ENCODE peak calls at places on chromosomes 16 and 17, in six cellular contexts. One of them, this sample, is unnamed.

GRCh38 chr17:28065706-28066105 is 23.2 kb downstream of the NLK start:
- DNase-seq in GM12878: no peak
- DNase-seq in body of pancreas: no peak
- DNase-seq in CD8-positive, alpha-beta T cell: no peak
- DNase-seq in neural progenitor cell: no peak
- DNase-seq in psoas muscle: no peak
- DNase-seq in this sample: no peak

GRCh38 chr17:66423436-66423922 is 121.1 kb downstream of the PRKCA start:
- DNase-seq in GM12878: no peak
- DNase-seq in body of pancreas: no peak
- DNase-seq in CD8-positive, alpha-beta T cell: no peak
- DNase-seq in neural progenitor cell: no peak
- DNase-seq in psoas muscle: no peak
- DNase-seq in this sample: no peak

GRCh38 chr16:11506816-11507305 is 79.9 kb downstream of the LITAF start:
- DNase-seq in GM12878: no peak
- DNase-seq in body of pancreas: no peak
- DNase-seq in CD8-positive, alpha-beta T cell: no peak
- DNase-seq in neural progenitor cell: no peak
- DNase-seq in psoas muscle: peak; percentile 32
- DNase-seq in this sample: no peak

GRCh38 chr17:41492771-41493170 is 3.1 kb upstream of the KRT36 start:
- DNase-seq in GM12878: no peak
- DNase-seq in body of pancreas: no peak
- DNase-seq in CD8-positive, alpha-beta T cell: no peak
- DNase-seq in neural progenitor cell: no peak
- DNase-seq in psoas muscle: no peak
- DNase-seq in this sample: peak; percentile 62

GRCh38 chr17:80443498-80443897 is 28.5 kb downstream of the ENDOV start:
- DNase-seq in GM12878: no peak
- DNase-seq in body of pancreas: no peak
- DNase-seq in CD8-positive, alpha-beta T cell: no peak
- DNase-seq in neural progenitor cell: no peak
- DNase-seq in psoas muscle: no peak
- DNase-seq in this sample: no peak

GRCh38 chr17:17626151-17626805 is 34.8 kb upstream of the PEMT start:
- DNase-seq in GM12878: no peak
- DNase-seq in body of pancreas: no peak
- DNase-seq in CD8-positive, alpha-beta T cell: no peak
- DNase-seq in neural progenitor cell: peak; percentile 71
- DNase-seq in psoas muscle: no peak
- DNase-seq in this sample: no peak

GRCh38 chr17:42275527-42276358 is 448 bp downstream of the STAT5B start:
- DNase-seq in GM12878: no peak
- DNase-seq in body of pancreas: no peak
- DNase-seq in CD8-positive, alpha-beta T cell: peak; percentile 52
- DNase-seq in neural progenitor cell: peak; percentile 67
- DNase-seq in psoas muscle: no peak
- DNase-seq in this sample: peak; percentile 45

GRCh38 chr17:75081611-75082540 is 5.9 kb upstream of the SLC16A5 start:
- DNase-seq in GM12878: no peak
- DNase-seq in body of pancreas: no peak
- DNase-seq in CD8-positive, alpha-beta T cell: no peak
- DNase-seq in neural progenitor cell: no peak
- DNase-seq in psoas muscle: no peak
- DNase-seq in this sample: no peak

GRCh38 chr17:1186214-1186820 is 6.5 kb upstream of the ABR start:
- DNase-seq in GM12878: no peak
- DNase-seq in body of pancreas: no peak
- DNase-seq in CD8-positive, alpha-beta T cell: no peak
- DNase-seq in neural progenitor cell: no peak
- DNase-seq in psoas muscle: no peak
- DNase-seq in this sample: peak; percentile 87

GRCh38 chr16:2226918-2227317 is 3.5 kb downstream of the E4F1 start:
- DNase-seq in GM12878: no peak
- DNase-seq in body of pancreas: no peak
- DNase-seq in CD8-positive, alpha-beta T cell: no peak
- DNase-seq in neural progenitor cell: no peak
- DNase-seq in psoas muscle: no peak
- DNase-seq in this sample: no peak

GRCh38 chr17:62724398-62725146 is 83.5 kb downstream of the MARCHF10 start:
- DNase-seq in GM12878: peak; percentile 91
- DNase-seq in body of pancreas: no peak
- DNase-seq in CD8-positive, alpha-beta T cell: peak; percentile 59
- DNase-seq in neural progenitor cell: no peak
- DNase-seq in psoas muscle: no peak
- DNase-seq in this sample: no peak

GRCh38 chr17:42188749-42189650 is 3.7 kb upstream of the HCRT start:
- DNase-seq in GM12878: no peak
- DNase-seq in body of pancreas: no peak
- DNase-seq in CD8-positive, alpha-beta T cell: no peak
- DNase-seq in neural progenitor cell: no peak
- DNase-seq in psoas muscle: peak; percentile 27
- DNase-seq in this sample: peak; percentile 70

GRCh38 chr16:50201784-50202183 is 48.7 kb downstream of the TENT4B start:
- DNase-seq in GM12878: no peak
- DNase-seq in body of pancreas: no peak
- DNase-seq in CD8-positive, alpha-beta T cell: no peak
- DNase-seq in neural progenitor cell: no peak
- DNase-seq in psoas muscle: no peak
- DNase-seq in this sample: no peak

GRCh38 chr17:80068301-80069160 is 32.1 kb downstream of the CCDC40 start:
- DNase-seq in GM12878: no peak
- DNase-seq in body of pancreas: peak; percentile 45
- DNase-seq in CD8-positive, alpha-beta T cell: no peak
- DNase-seq in neural progenitor cell: no peak
- DNase-seq in psoas muscle: peak; percentile 57
- DNase-seq in this sample: no peak

GRCh38 chr16:28836761-28837064 is 9.4 kb downstream of the TUFM start:
- DNase-seq in GM12878: no peak
- DNase-seq in body of pancreas: no peak
- DNase-seq in CD8-positive, alpha-beta T cell: no peak
- DNase-seq in neural progenitor cell: no peak
- DNase-seq in psoas muscle: no peak
- DNase-seq in this sample: peak; percentile 36

GRCh38 chr16:56972898-56973689 is 11.3 kb downstream of the CETP start:
- DNase-seq in GM12878: no peak
- DNase-seq in body of pancreas: no peak
- DNase-seq in CD8-positive, alpha-beta T cell: no peak
- DNase-seq in neural progenitor cell: no peak
- DNase-seq in psoas muscle: peak; percentile 26
- DNase-seq in this sample: no peak

GRCh38 chr17:67431210-67432015 is 54.3 kb downstream of the PITPNC1 start:
- DNase-seq in GM12878: no peak
- DNase-seq in body of pancreas: no peak
- DNase-seq in CD8-positive, alpha-beta T cell: no peak
- DNase-seq in neural progenitor cell: no peak
- DNase-seq in psoas muscle: no peak
- DNase-seq in this sample: no peak

GRCh38 chr16:50038756-50039529 is 13.9 kb downstream of the CNEP1R1 start:
- DNase-seq in GM12878: no peak
- DNase-seq in body of pancreas: peak; percentile 13
- DNase-seq in CD8-positive, alpha-beta T cell: no peak
- DNase-seq in neural progenitor cell: no peak
- DNase-seq in psoas muscle: no peak
- DNase-seq in this sample: peak; percentile 81

GRCh38 chr17:12928736-12929135 is 89.1 kb downstream of the ELAC2 start:
- DNase-seq in GM12878: no peak
- DNase-seq in body of pancreas: no peak
- DNase-seq in CD8-positive, alpha-beta T cell: no peak
- DNase-seq in neural progenitor cell: peak; percentile 33
- DNase-seq in psoas muscle: no peak
- DNase-seq in this sample: no peak

GRCh38 chr17:80137131-80137530 is 9.8 kb downstream of the EIF4A3 start:
- DNase-seq in GM12878: no peak
- DNase-seq in body of pancreas: no peak
- DNase-seq in CD8-positive, alpha-beta T cell: no peak
- DNase-seq in neural progenitor cell: no peak
- DNase-seq in psoas muscle: no peak
- DNase-seq in this sample: no peak

GRCh38 chr17:37527249-37527851 is 37.7 kb downstream of the DUSP14 start:
- DNase-seq in GM12878: no peak
- DNase-seq in body of pancreas: peak; percentile 30
- DNase-seq in CD8-positive, alpha-beta T cell: peak; percentile 13
- DNase-seq in neural progenitor cell: peak; percentile 68
- DNase-seq in psoas muscle: no peak
- DNase-seq in this sample: no peak

GRCh38 chr16:7378024-7378695 is 45.5 kb downstream of the RBFOX1 start:
- DNase-seq in GM12878: no peak
- DNase-seq in body of pancreas: no peak
- DNase-seq in CD8-positive, alpha-beta T cell: no peak
- DNase-seq in neural progenitor cell: no peak
- DNase-seq in psoas muscle: no peak
- DNase-seq in this sample: no peak

GRCh38 chr16:80573700-80574120 is 32.9 kb downstream of the DYNLRB2 start:
- DNase-seq in GM12878: no peak
- DNase-seq in body of pancreas: no peak
- DNase-seq in CD8-positive, alpha-beta T cell: no peak
- DNase-seq in neural progenitor cell: no peak
- DNase-seq in psoas muscle: no peak
- DNase-seq in this sample: no peak

GRCh38 chr17:83196088-83196765 is 116.8 kb downstream of the METRNL start:
- DNase-seq in GM12878: no peak
- DNase-seq in body of pancreas: peak; percentile 3
- DNase-seq in CD8-positive, alpha-beta T cell: no peak
- DNase-seq in neural progenitor cell: no peak
- DNase-seq in psoas muscle: peak; percentile 57
- DNase-seq in this sample: peak; percentile 61

GRCh38 chr16:4362476-4363250 is 9.0 kb upstream of the VASN start:
- DNase-seq in GM12878: no peak
- DNase-seq in body of pancreas: no peak
- DNase-seq in CD8-positive, alpha-beta T cell: no peak
- DNase-seq in neural progenitor cell: no peak
- DNase-seq in psoas muscle: no peak
- DNase-seq in this sample: no peak
- H3K36me3 ChIP-seq in GM12878: peaks cover 36% of the 10 kb centered on the region
- H3K36me3 ChIP-seq in body of pancreas: no peaks in the 10 kb centered on the region
- H3K36me3 ChIP-seq in CD8-positive, alpha-beta T cell: peaks cover 69% of the 10 kb centered on the region
- H3K36me3 ChIP-seq in neural progenitor cell: no peaks in the 10 kb centered on the region
- H3K36me3 ChIP-seq in psoas muscle: no peaks in the 10 kb centered on the region
- H3K36me3 ChIP-seq in this sample: no peaks in the 10 kb centered on the region

DNA sequence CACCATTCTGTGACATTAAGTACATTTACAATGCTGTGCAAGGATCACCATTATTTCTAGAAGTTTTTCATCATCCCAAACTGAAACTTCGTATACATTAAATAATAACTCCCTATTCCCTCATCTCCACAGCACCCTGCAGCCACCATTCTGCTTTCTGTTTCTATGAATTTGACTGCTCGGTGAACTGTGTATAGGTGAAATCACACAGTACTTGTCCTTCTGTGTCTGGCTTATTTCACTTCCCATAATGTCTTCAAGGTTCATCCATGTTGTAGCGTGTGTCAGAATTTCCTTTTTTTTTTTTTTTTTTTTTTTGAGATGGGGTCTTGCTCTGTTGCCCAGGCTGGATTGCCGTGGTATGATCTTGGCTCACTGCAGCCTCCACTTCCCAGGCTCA is 20.4 kb downstream of the RAP1GAP2 start:
- DNase-seq in GM12878: no peak
- DNase-seq in body of pancreas: no peak
- DNase-seq in CD8-positive, alpha-beta T cell: no peak
- DNase-seq in neural progenitor cell: no peak
- DNase-seq in psoas muscle: no peak
- DNase-seq in this sample: no peak
- H3K27ac ChIP-seq in GM12878: no peak overlapping the region
- H3K27ac ChIP-seq in body of pancreas: no peak overlapping the region
- H3K27ac ChIP-seq in CD8-positive, alpha-beta T cell: no peak overlapping the region
- H3K27ac ChIP-seq in neural progenitor cell: no peak overlapping the region
- H3K27ac ChIP-seq in psoas muscle: no peak overlapping the region
- H3K27ac ChIP-seq in this sample: no peak overlapping the region

GRCh38 chr16:25161753-25162152 is 50.2 kb downstream of the LCMT1 start:
- DNase-seq in GM12878: no peak
- DNase-seq in body of pancreas: no peak
- DNase-seq in CD8-positive, alpha-beta T cell: no peak
- DNase-seq in neural progenitor cell: no peak
- DNase-seq in psoas muscle: no peak
- DNase-seq in this sample: no peak
- H3K36me3 ChIP-seq in GM12878: peaks cover 1% of the 10 kb centered on the region
- H3K36me3 ChIP-seq in body of pancreas: no peaks in the 10 kb centered on the region
- H3K36me3 ChIP-seq in CD8-positive, alpha-beta T cell: peaks cover 26% of the 10 kb centered on the region
- H3K36me3 ChIP-seq in neural progenitor cell: peaks cover 5% of the 10 kb centered on the region
- H3K36me3 ChIP-seq in psoas muscle: peaks cover 14% of the 10 kb centered on the region
- H3K36me3 ChIP-seq in this sample: peaks cover 13% of the 10 kb centered on the region

DNA sequence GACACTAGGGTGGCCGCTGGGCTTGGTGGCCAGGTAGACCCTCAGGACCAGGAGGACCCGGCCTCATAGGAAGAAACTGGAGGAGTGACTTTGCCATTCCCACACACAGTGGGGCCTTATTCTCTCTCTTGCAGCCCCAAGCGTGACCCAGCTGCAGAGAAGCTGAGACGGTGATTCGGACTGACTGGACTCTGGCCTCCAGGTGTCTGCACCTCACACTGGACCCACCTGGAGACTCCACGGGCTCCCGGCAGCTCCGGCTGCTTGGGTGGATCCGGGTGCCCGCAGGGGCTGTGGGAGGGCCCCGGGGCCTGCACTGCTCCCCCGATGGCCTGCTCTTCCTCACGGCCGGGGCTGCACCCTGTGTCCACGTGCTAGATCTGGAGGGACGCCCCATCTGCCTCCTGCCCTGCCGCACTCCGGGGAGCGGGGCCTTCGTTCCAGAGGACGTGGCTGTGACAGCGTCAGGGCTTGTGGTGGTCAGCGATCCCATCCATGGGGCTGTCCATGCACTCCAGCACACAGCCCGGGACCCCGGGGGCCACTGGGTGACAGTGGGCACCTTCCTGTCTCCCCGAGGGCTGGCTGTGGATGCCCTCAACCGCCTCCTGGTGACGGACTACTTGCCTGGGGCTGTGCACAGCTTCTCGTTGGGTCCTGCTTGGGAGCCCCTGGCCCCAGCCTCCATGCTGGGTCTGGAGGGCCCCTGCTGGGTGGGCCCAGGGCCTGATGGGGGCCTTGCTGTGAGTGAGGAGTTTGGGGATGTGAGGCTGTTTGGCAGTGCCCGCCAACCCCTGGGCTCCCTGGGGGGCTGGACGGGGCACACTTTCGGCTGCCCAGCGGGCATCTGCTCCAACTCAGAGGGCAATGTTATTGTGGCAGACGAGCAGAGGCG is 804 bp downstream of the NHLRC4 start:
- DNase-seq in GM12878: no peak
- DNase-seq in body of pancreas: no peak
- DNase-seq in CD8-positive, alpha-beta T cell: no peak
- DNase-seq in neural progenitor cell: no peak
- DNase-seq in psoas muscle: no peak
- DNase-seq in this sample: no peak
- H3K27ac ChIP-seq in GM12878: peak overlapping the region; percentile 79
- H3K27ac ChIP-seq in body of pancreas: no peak overlapping the region
- H3K27ac ChIP-seq in CD8-positive, alpha-beta T cell: peak overlapping the region; percentile 40
- H3K27ac ChIP-seq in neural progenitor cell: no peak overlapping the region
- H3K27ac ChIP-seq in psoas muscle: no peak overlapping the region
- H3K27ac ChIP-seq in this sample: no peak overlapping the region

This sample was measured in aorta.